ENCODE peak calls at places on chromosomes 12 and 14, in nine cellular contexts. P, F, L, I, S, C, R, H and M are unnamed samples.
A peak's percentile ranks its signal among the peaks of the same experiment; 100 is the strongest.

GRCh38 chr12:49548822-49549648 is 10.2 kb downstream of the KCNH3 start:
- DNase-seq in P (no peak), L (peak; percentile 51), H (peak; percentile 13), I (no peak), S (no peak), F (no peak), R (no peak), C (peak; percentile 71), M (peak; percentile 83)

GRCh38 chr14:96077983-96078686 is 39.0 kb downstream of the C14orf132 start:
- DNase-seq in F (no peak), I (no peak), L (no peak), S (no peak), R (no peak), C (no peak), H (no peak), P (no peak), M (no peak)

GRCh38 chr14:84340938-84341337 is 1189.0 kb upstream of the FLRT2 start:
- DNase-seq in R (no peak), F (no peak), H (no peak), I (no peak), L (peak; percentile 8), C (no peak), S (no peak), P (no peak), M (no peak)

GRCh38 chr12:71636704-71637115 is 26.9 kb downstream of the ZFC3H1 start:
- DNase-seq in R (no peak), P (no peak), F (peak; percentile 83), L (peak; percentile 87), H (no peak), I (peak; percentile 70), S (no peak), C (no peak), M (no peak)

GRCh38 chr12:125403145-125403789 is 338.0 kb downstream of the AACS start:
- DNase-seq in H (no peak), P (no peak), C (no peak), F (peak; percentile 81), S (no peak), R (no peak), L (peak; percentile 50), I (peak; percentile 9), M (no peak)

GRCh38 chr12:62732861-62733427 is 202.0 kb downstream of the PPM1H start:
- DNase-seq in F (no peak), C (no peak), P (no peak), I (no peak), H (no peak), S (no peak), R (no peak), L (peak; percentile 36), M (no peak)

GRCh38 chr14:73269729-73270651 is 32.7 kb downstream of the PAPLN start:
- DNase-seq in I (no peak), C (peak; percentile 75), R (no peak), S (no peak), H (no peak), F (peak; percentile 73), P (peak; percentile 61), L (peak; percentile 43), M (peak; percentile 84)

GRCh38 chr14:74462993-74463392 is 30.1 kb downstream of the NPC2 start:
- DNase-seq in I (no peak), H (no peak), F (no peak), S (no peak), P (no peak), R (no peak), L (no peak), C (no peak), M (no peak)

GRCh38 chr14:95392841-95393240 is 73.1 kb upstream of the CLMN start:
- DNase-seq in C (no peak), L (no peak), S (no peak), H (no peak), I (no peak), P (no peak), F (no peak), R (no peak), M (no peak)

GRCh38 chr14:26820101-26820500 is 222.3 kb upstream of the NOVA1 start:
- DNase-seq in I (peak; percentile 42), R (no peak), F (no peak), L (no peak), P (no peak), H (no peak), C (no peak), S (no peak), M (no peak)

GRCh38 chr14:60249321-60250251 is 565 bp downstream of the PPM1A start:
- DNase-seq in R (peak; percentile 59), P (peak; percentile 85), S (peak; percentile 60), F (peak; percentile 89), H (peak; percentile 57), L (peak; percentile 88), I (peak; percentile 54), C (peak; percentile 86), M (peak; percentile 90)

GRCh38 chr14:85233756-85234545 is 296.0 kb upstream of the FLRT2 start:
- DNase-seq in R (no peak), L (no peak), P (no peak), F (no peak), C (no peak), S (no peak), H (no peak), I (no peak), M (no peak)

GRCh38 chr12:122166422-122167327 is 7.3 kb downstream of the IL31 start:
- DNase-seq in F (no peak), L (no peak), C (no peak), S (no peak), H (no peak), I (no peak), R (no peak), P (no peak), M (no peak)

GRCh38 chr14:21704340-21704737 is 30.7 kb upstream of the OR4E1 start:
- DNase-seq in R (no peak), P (no peak), H (no peak), C (no peak), F (peak; percentile 6), L (no peak), I (no peak), S (no peak), M (no peak)

GRCh38 chr12:109830267-109830666 is 2.9 kb downstream of the TRPV4 start:
- DNase-seq in C (no peak), F (no peak), P (no peak), S (no peak), H (no peak), I (no peak), R (no peak), L (no peak), M (no peak)

GRCh38 chr12:6376079-6376941 is 947 bp upstream of the SCNN1A start:
- DNase-seq in H (no peak), C (peak; percentile 56), P (no peak), L (peak; percentile 75), S (no peak), R (no peak), I (no peak), F (no peak), M (peak; percentile 76)

GRCh38 chr14:28773917-28774691 is 7.5 kb downstream of the FOXG1 start:
- DNase-seq in L (peak; percentile 37), S (no peak), I (peak; percentile 63), P (no peak), F (no peak), C (peak; percentile 23), R (no peak), H (peak; percentile 59), M (no peak)

GRCh38 chr12:124923906-124924734 is 9.7 kb upstream of the UBC start:
- DNase-seq in P (no peak), H (no peak), F (no peak), L (no peak), S (no peak), C (no peak), R (no peak), I (no peak), M (no peak)

GRCh38 chr12:110248096-110248447 is 33.0 kb upstream of the ATP2A2 start:
- DNase-seq in R (no peak), P (peak; percentile 37), F (no peak), I (no peak), L (no peak), C (no peak), S (no peak), H (no peak), M (no peak)

GRCh38 chr12:123270380-123271181 is 1.1 kb downstream of the CDK2AP1 start:
- DNase-seq in P (peak; percentile 33), F (peak; percentile 23), L (peak; percentile 39), I (no peak), S (no peak), C (peak; percentile 61), H (no peak), R (no peak), M (peak; percentile 81)

GRCh38 chr12:109615556-109616229 is 42.1 kb downstream of the MVK start:
- DNase-seq in I (no peak), L (no peak), F (no peak), S (no peak), R (no peak), P (peak; percentile 78), C (no peak), H (no peak), M (no peak)

GRCh38 chr12:3446235-3446634 is 44.8 kb upstream of the PRMT8 start:
- DNase-seq in F (no peak), S (no peak), H (no peak), L (no peak), P (no peak), I (no peak), C (no peak), R (no peak), M (no peak)

GRCh38 chr12:107760207-107760816 is 625 bp downstream of the PRDM4 start:
- DNase-seq in P (peak; percentile 43), S (peak; percentile 17), R (peak; percentile 21), H (no peak), L (peak; percentile 54), F (peak; percentile 55), I (no peak), C (peak; percentile 45), M (no peak)

GRCh38 chr14:56555921-56556570 is 23.6 kb upstream of the TMEM260 start:
- DNase-seq in C (no peak), P (no peak), I (peak; percentile 23), F (peak; percentile 31), R (no peak), S (no peak), L (peak; percentile 54), H (no peak), M (no peak)

GRCh38 chr12:13499008-13499407 is 302.5 kb downstream of the EMP1 start:
- DNase-seq in S (no peak), H (no peak), C (no peak), R (no peak), L (no peak), F (no peak), I (no peak), P (no peak), M (no peak)

GRCh38 chr14:33949051-33950037 is 1.5 kb downstream of the EGLN3 start:
- DNase-seq in L (no peak), H (no peak), P (no peak), I (no peak), F (no peak), S (no peak), C (no peak), R (no peak), M (no peak)

GRCh38 chr14:71181215-71182003 is 274.1 kb downstream of the PCNX1 start:
- DNase-seq in C (no peak), H (no peak), I (no peak), P (no peak), L (no peak), S (no peak), R (no peak), F (no peak), M (no peak)